ENCODE peak calls at places on chromosomes 5 and 9, in nine cellular contexts. C is tibial nerve; J is psoas muscle; Y is CD8-positive, alpha-beta memory T cell; B is endodermal cell; K is stomach; W is heart right ventricle; D is Karpas-422; Z is spleen. P is an unnamed sample. For H3K27me3 and H3K4me1, the result is how much of the 10 kb centered on the place peaks cover.

GRCh38 chr5:54379590-54379989 is 69.2 kb upstream of the ARL15 start:
- DNase-seq in K (no peak), D (no peak), B (no peak), Z (no peak), J (no peak), Y (no peak), W (no peak), C (no peak), P (no peak)

GRCh38 chr5:125712397-125712796 is 710.8 kb upstream of the GRAMD2B start:
- DNase-seq in K (no peak), J (no peak), Z (no peak), W (no peak), D (no peak), Y (no peak), C (no peak), B (no peak), P (no peak)

GRCh38 chr5:116370886-116371285 is 203.7 kb downstream of the SEMA6A start:
- DNase-seq in Y (no peak), W (no peak), C (no peak), D (no peak), J (no peak), K (no peak), B (no peak), Z (no peak), P (no peak)

GRCh38 chr5:9686211-9686610 is 56.1 kb upstream of the TAS2R1 start:
- DNase-seq in B (no peak), Y (no peak), D (no peak), C (no peak), W (no peak), J (no peak), Z (no peak), K (no peak), P (no peak)

GRCh38 chr5:53030828-53031425 is 41.8 kb downstream of the ITGA2 start:
- DNase-seq in D (no peak), W (no peak), Z (no peak), K (no peak), J (no peak), B (no peak), Y (no peak), C (no peak), P (no peak)

GRCh38 chr5:24492231-24492630 is 152.5 kb downstream of the CDH10 start:
- DNase-seq in J (no peak), K (no peak), W (no peak), Z (no peak), B (no peak), D (no peak), Y (no peak), C (no peak), P (no peak)

GRCh38 chr5:19564036-19564435 is 424.0 kb downstream of the CDH18 start:
- DNase-seq in B (no peak), K (no peak), W (no peak), D (no peak), Z (no peak), Y (no peak), J (no peak), C (no peak), P (no peak)

GRCh38 chr9:38063363-38063707 is 5.7 kb downstream of the SHB start:
- DNase-seq in K (no peak), J (no peak), B (peak), Z (peak), D (no peak), Y (no peak), C (no peak), W (no peak), P (no peak)

GRCh38 chr9:22129134-22129533 is 120.0 kb upstream of the CDKN2B start:
- DNase-seq in D (no peak), K (no peak), J (no peak), C (no peak), Y (no peak), Z (no peak), B (no peak), W (no peak), P (no peak)

GRCh38 chr5:2207966-2208544 is 325.3 kb upstream of the IRX4 start:
- DNase-seq in C (no peak), J (no peak), B (peak), Y (no peak), K (no peak), Z (no peak), D (no peak), W (peak), P (no peak)

GRCh38 chr5:2206244-2207108 is 323.8 kb upstream of the IRX4 start:
- DNase-seq in W (no peak), D (no peak), B (no peak), J (no peak), K (no peak), C (no peak), Z (no peak), Y (no peak), P (no peak)

GRCh38 chr5:2205596-2205995 is 322.9 kb upstream of the IRX4 start:
- DNase-seq in Y (no peak), D (no peak), K (no peak), W (no peak), Z (no peak), J (no peak), C (no peak), B (no peak), P (no peak)

GRCh38 chr5:2207416-2207950 is 324.8 kb upstream of the IRX4 start:
- DNase-seq in K (no peak), J (no peak), Z (no peak), C (no peak), D (no peak), W (no peak), B (no peak), Y (no peak), P (no peak)

DNA sequence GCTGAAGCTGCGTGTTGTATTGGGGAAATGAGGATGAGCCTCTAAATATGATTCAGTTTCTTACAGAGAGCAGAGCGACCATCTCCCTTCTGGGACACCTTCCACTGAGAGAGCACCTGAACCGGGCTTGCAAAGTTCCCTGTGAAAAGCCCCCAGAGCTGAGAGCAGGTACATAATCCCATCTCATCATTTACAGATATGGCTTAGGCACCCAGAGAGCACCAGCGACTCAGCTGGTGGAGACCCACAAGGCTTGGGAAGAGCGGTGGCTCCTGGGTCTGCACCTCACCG is 324.3 kb upstream of the IRX4 start:
- DNase-seq in Y (no peak), J (no peak), Z (no peak), W (no peak), C (no peak), D (no peak), K (no peak), B (no peak), P (no peak)
- H3K27me3 ChIP-seq in Y (under half), J (under half), Z (under half), W (under half), C (under half), D (under half), K (under half), B (under half), P (under half)

GRCh38 chr9:130240410-130241197 is 25.0 kb upstream of the HMCN2 start:
- DNase-seq in W (no peak), D (peak), Y (peak), B (peak), C (peak), J (no peak), Z (no peak), K (peak), P (no peak)

GRCh38 chr9:130241198-130241535 is 24.4 kb upstream of the HMCN2 start:
- DNase-seq in J (no peak), Y (no peak), Z (no peak), W (no peak), K (no peak), C (no peak), D (no peak), B (no peak), P (no peak)

GRCh38 chr9:130239363-130239695 is 26.2 kb upstream of the HMCN2 start:
- DNase-seq in K (no peak), Z (no peak), J (no peak), B (no peak), C (no peak), W (no peak), Y (no peak), D (no peak), P (no peak)

GRCh38 chr9:130237763-130238524 is 27.6 kb upstream of the HMCN2 start:
- DNase-seq in D (no peak), B (peak), K (no peak), C (no peak), J (no peak), W (no peak), Z (no peak), Y (no peak), P (no peak)

DNA sequence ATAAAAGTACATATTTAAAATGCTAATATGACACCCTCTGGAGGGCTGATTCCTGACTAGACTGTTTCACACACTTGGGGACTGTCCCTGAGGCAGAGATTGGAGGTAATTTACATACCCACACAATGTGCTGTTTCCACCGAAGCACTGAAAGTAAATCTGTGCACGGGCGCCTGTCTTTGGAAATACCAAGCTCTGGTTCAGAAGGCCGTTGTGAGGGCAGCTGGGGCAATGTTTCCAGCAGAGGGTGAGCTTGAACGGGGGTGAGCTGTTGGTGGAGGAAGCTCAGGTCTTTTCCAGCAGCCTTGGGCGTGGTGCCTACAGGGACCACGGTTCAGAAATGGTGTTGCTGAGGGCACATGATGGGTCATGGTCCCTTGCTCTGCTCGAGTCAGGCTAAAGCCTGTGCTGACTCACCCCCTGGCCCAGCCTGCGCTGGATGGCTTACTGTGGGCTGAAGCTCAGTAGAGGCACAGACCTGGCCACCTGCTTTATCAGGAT is 25.8 kb upstream of the HMCN2 start:
- DNase-seq in C (no peak), K (no peak), D (peak), Y (no peak), B (peak), Z (peak), J (no peak), W (no peak), P (no peak)
- H3K4me1 ChIP-seq in C (under half), K (under half), D (under half), Y (under half), B (under half), Z (under half), J (under half), W (under half), P (half or more)

GRCh38 chr9:3277200-3277599 is 248.6 kb downstream of the RFX3 start:
- DNase-seq in B (no peak), J (no peak), W (no peak), K (no peak), Z (no peak), D (no peak), Y (no peak), C (no peak), P (no peak)
- H3K27ac ChIP-seq in B (no peak), J (no peak), W (no peak), K (no peak), Z (no peak), D (no peak), Y (no peak), C (no peak), P (no peak)

GRCh38 chr9:96022445-96023031 is 147.0 kb downstream of the ERCC6L2 start:
- DNase-seq in J (no peak), Z (peak), C (peak), K (no peak), B (peak), Y (no peak), W (peak), D (no peak), P (no peak)

GRCh38 chr9:96026655-96027213 is 151.2 kb downstream of the ERCC6L2 start:
- DNase-seq in J (no peak), W (no peak), D (no peak), C (no peak), Z (no peak), B (no peak), K (no peak), Y (no peak), P (no peak)

GRCh38 chr9:96027271-96028131 is 152.0 kb downstream of the ERCC6L2 start:
- DNase-seq in D (no peak), B (peak), J (no peak), K (no peak), Y (no peak), Z (no peak), C (no peak), W (peak), P (no peak)

GRCh38 chr9:96029722-96030515 is 154.4 kb downstream of the ERCC6L2 start:
- DNase-seq in K (peak), Y (no peak), W (no peak), B (no peak), Z (no peak), D (no peak), C (no peak), J (no peak), P (no peak)

GRCh38 chr9:96025995-96026572 is 150.6 kb downstream of the ERCC6L2 start:
- DNase-seq in J (no peak), Y (no peak), K (no peak), Z (no peak), D (no peak), B (peak), W (peak), C (no peak), P (no peak)
- H3K27me3 ChIP-seq in J (under half), Y (under half), K (under half), Z (half or more), D (under half), B (half or more), W (under half), C (under half), P (under half)

DNA sequence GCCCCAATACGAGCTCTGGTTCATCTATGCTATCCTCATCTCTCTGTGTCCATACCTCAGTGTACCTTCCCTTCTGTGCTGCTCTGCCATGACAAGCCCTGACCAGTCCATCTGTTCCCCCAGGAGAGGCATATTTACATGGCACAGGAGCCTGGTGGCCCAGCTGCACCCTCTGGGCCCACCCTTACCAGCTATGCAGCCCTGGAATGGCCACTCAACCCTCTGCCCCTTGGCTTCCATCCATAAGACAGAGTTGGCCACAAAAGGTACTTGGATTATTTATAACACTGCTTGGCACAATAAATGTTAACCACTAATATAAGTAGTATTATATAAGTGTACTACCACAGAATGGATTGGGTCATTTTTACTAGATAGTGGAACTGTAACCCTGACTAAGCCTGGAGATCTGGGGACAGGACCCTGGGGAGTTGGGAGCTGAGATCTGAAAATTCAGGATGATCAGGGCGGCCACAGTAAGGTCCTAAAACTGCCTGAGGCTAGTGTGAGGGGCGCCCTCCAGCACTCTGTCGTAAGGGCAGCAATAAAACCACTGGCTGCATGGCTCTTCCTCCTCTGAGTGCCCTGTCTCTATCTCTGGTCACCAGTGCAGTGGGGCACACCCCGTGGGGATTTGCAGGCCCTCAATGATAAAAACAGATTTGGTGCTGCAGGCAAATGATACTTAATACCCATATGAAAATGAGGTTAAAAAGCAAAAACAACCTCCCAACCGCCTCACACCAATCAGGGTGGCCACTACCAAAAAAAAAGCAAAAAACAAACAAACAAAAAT is 65.8 kb downstream of the SEMA4D start:
- DNase-seq in D (peak), J (peak), C (no peak), W (no peak), B (no peak), K (no peak), Z (peak), Y (no peak), P (no peak)
- H3K4me1 ChIP-seq in D (under half), J (under half), C (half or more), W (under half), B (under half), K (half or more), Z (half or more), Y (half or more), P (half or more)

DNA sequence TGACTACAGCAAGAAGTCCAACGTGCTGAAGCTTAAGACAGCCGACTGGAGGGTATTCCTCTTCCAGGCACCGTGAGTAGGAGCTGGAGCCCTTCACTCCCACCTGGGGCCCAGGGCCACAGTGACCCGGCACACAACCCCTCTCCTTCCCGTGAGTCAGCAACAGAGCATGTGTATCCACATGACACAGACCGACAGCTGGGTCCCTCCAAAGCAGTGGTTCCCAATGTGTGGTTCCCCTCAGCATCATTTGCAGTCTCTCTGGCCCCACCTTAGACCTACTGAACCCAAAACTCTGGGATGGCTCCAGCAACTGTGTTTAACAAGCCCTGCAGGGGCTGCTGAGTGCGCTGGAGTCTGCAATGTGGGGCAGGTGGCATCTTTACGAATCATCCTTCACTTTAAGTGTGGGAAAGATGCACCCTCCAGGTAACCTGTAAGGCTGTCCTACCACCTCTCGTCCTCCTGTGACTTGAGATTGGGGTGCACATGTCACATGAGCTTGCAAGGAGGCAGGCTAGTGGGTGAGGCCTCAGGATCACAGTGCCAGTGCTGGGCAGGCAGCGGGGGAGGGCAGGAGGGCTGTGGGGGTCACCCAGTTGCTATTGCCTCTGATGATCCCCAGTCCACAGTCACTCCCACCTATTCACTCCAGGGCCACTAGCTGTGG is 42.2 kb downstream of the PSD2 start:
- DNase-seq in J (no peak), C (no peak), Y (peak), W (no peak), K (no peak), D (no peak), Z (peak), B (no peak), P (no peak)
- H3K27ac ChIP-seq in J (no peak), C (no peak), Y (no peak), W (no peak), K (no peak), D (no peak), Z (no peak), B (no peak), P (no peak)

DNA sequence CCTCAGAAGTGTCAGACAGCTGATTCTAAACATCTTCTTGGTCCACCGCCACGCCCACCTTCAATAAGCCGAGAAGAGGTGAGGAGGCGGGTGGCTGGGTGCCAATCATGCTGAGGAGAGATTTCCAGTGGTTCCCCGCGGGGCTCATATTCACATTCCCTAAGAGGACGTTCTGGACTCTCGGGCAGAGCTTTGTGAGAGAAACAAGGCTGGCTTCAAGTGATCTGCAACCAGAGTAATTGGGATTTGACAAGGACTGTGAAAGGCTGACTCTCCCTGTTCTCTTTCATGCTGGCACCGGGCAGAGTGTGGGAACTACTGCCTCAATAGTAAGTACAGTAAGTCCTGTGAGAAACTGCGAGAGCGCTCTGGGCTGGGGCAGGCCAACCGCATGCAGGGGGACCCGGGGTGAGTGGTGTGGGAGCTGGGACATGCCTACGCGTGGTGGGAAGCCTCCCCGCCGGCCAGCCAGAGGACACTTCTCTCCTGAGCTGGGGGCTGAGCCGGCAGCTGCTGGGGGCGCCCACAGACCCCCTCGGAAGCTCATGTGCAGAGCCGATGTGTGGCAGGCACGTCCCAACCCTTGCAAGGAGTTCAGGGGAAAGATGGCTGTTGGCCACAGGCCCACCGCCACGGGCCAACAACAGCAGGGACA is 110.9 kb downstream of the LIFR start:
- DNase-seq in B (peak), K (no peak), D (no peak), C (peak), Z (no peak), J (peak), W (peak), Y (no peak), P (no peak)
- H3K27me3 ChIP-seq in B (under half), K (under half), D (under half), C (under half), Z (half or more), J (under half), W (under half), Y (under half), P (under half)

GRCh38 chr5:159095882-159096554 is 3.7 kb downstream of the EBF1 start:
- DNase-seq in W (peak), Z (no peak), J (no peak), C (no peak), B (peak), K (no peak), Y (no peak), D (peak), P (no peak)
- H3K4me1 ChIP-seq in W (under half), Z (half or more), J (under half), C (under half), B (under half), K (half or more), Y (under half), D (half or more), P (under half)